ENCODE peak calls at places on chromosomes 6 and 20, in four cellular contexts. P is body of pancreas, G is left lung, X is stomach. K is an unnamed sample.

GRCh38 chr6:11975353-11975977 is 36.6 kb upstream of the HIVEP1 start:
- DNase-seq in G (no peak), P (peak; percentile 61), X (peak; percentile 28), K (no peak)

GRCh38 chr6:70151616-70152015 is 151.3 kb downstream of the COL9A1 start:
- DNase-seq in G (no peak), P (no peak), X (no peak), K (no peak)

GRCh38 chr20:44068780-44069191 is 118.2 kb downstream of the JPH2 start:
- DNase-seq in X (peak; percentile 26), G (peak; percentile 85), P (no peak), K (no peak)

GRCh38 chr20:50020283-50020682 is 37.5 kb downstream of the SNAI1 start:
- DNase-seq in G (no peak), P (no peak), X (no peak), K (no peak)

GRCh38 chr20:6700563-6701328 is 66.7 kb upstream of the BMP2 start:
- DNase-seq in G (peak; percentile 74), P (peak; percentile 60), X (no peak), K (no peak)

GRCh38 chr6:8481727-8482126 is 46.4 kb upstream of the SLC35B3 start:
- DNase-seq in P (no peak), G (no peak), X (no peak), K (no peak)

GRCh38 chr20:22536956-22537756 is 47.2 kb downstream of the FOXA2 start:
- DNase-seq in G (no peak), X (no peak), P (no peak), K (no peak)

GRCh38 chr20:34111057-34111711 is 859 bp downstream of the EIF2S2 start:
- DNase-seq in G (no peak), P (peak; percentile 43), X (no peak), K (no peak)

GRCh38 chr6:12656841-12657435 is 59.6 kb upstream of the PHACTR1 start:
- DNase-seq in G (no peak), X (no peak), P (no peak), K (no peak)

GRCh38 chr20:46994341-46994740 is 99.7 kb downstream of the EYA2 start:
- DNase-seq in P (peak; percentile 49), G (no peak), X (peak; percentile 46), K (no peak)

GRCh38 chr6:36110053-36110452 is 20.3 kb upstream of the MAPK13 start:
- DNase-seq in X (no peak), G (no peak), P (no peak), K (no peak)

GRCh38 chr6:25960689-25961088 is 1.9 kb upstream of the TRIM38 start:
- DNase-seq in X (no peak), G (no peak), P (no peak), K (no peak)

GRCh38 chr6:36133912-36134311 is 3.6 kb downstream of the MAPK13 start:
- DNase-seq in X (no peak), P (no peak), G (no peak), K (no peak)

GRCh38 chr6:159966339-159966738 is 2.5 kb upstream of the IGF2R start:
- DNase-seq in P (no peak), X (no peak), G (no peak), K (no peak)

GRCh38 chr20:47926731-47927130 is 141.4 kb upstream of the SULF2 start:
- DNase-seq in P (no peak), X (no peak), G (no peak), K (no peak)

GRCh38 chr6:36724514-36725385 is 27.1 kb downstream of the RAB44 start:
- DNase-seq in P (peak; percentile 88), G (no peak), X (peak; percentile 89), K (no peak)

GRCh38 chr20:33830371-33830770 is 19.2 kb downstream of the CHMP4B start:
- DNase-seq in P (no peak), G (no peak), X (no peak), K (no peak)

GRCh38 chr6:144575327-144575726 is 290.2 kb downstream of the UTRN start:
- DNase-seq in X (no peak), P (no peak), G (no peak), K (no peak)

GRCh38 chr6:41936073-41936837 is 5.4 kb downstream of the CCND3 start:
- DNase-seq in X (peak; percentile 62), G (peak; percentile 80), P (peak; percentile 83), K (no peak)
- TF ChIP-seq CTCF in X (peak; percentile 85), G (peak; percentile 87), P (peak; percentile 73), K (peak; percentile 79)

GRCh38 chr6:85449388-85449817 is 480 bp upstream of the NT5E start:
- DNase-seq in P (no peak), G (no peak), X (no peak), K (no peak)
- H3K27ac ChIP-seq in P (peak overlapping the region; percentile 39), G (peak overlapping the region; percentile 73), X (peak overlapping the region; percentile 88), K (peak overlapping the region; percentile 99)

DNA sequence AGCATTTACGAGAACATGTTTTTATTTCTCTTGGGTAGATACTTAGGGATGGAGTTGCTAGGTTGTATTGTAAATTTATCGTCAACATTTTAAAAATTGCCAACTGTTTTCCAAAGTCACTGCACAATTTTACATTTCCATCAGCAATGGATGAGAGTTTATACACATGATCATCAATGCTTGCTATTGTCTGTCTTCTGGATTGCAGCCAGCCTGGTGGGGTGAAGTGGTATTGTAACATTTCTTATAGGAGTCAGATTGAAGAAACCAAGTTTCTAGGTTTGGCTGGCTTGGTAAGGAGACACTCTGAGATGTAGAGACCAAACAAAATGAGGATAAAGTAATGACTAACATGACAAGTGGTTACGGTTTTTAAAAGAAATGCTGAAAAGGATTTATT is 57.1 kb upstream of the HDDC2 start:
- DNase-seq in P (no peak), X (no peak), G (no peak), K (no peak)
- TF ChIP-seq CTCF in P (no peak), X (no peak), G (no peak), K (no peak)

DNA sequence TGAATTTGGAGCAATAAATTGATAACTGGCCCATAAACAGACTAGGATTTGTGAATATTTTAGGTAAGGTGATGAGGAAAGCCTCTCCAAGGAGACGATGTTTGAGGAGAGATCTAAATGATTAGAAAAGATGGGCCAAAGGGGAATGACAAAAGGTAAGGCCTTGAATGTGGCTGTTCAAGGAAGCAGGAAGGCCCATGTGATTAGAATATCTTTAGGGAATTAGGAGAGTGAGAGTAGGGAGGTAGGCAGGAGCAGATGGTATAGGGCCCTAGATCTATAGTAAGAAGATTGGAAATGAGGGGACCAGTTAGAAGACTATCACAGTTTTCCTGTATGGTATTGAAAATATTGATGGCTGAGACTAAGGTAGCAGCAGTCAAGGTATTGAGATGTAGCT is 6.7 kb downstream of the HSF2 start:
- DNase-seq in X (no peak), G (no peak), P (no peak), K (no peak)
- H3K27ac ChIP-seq in X (no peak overlapping the region), G (no peak overlapping the region), P (no peak overlapping the region), K (no peak overlapping the region)

GRCh38 chr20:45459606-45460005 is 9.9 kb upstream of the WFDC2 start:
- DNase-seq in X (no peak), P (no peak), G (no peak), K (no peak)
- TF ChIP-seq CTCF in X (peak; percentile 15), P (no peak), G (no peak), K (peak; percentile 58)

GRCh38 chr6:34484391-34484790 is 18.5 kb downstream of the PACSIN1 start:
- DNase-seq in P (no peak), G (no peak), X (no peak), K (no peak)
- H3K27ac ChIP-seq in P (no peak overlapping the region), G (no peak overlapping the region), X (no peak overlapping the region), K (no peak overlapping the region)

DNA sequence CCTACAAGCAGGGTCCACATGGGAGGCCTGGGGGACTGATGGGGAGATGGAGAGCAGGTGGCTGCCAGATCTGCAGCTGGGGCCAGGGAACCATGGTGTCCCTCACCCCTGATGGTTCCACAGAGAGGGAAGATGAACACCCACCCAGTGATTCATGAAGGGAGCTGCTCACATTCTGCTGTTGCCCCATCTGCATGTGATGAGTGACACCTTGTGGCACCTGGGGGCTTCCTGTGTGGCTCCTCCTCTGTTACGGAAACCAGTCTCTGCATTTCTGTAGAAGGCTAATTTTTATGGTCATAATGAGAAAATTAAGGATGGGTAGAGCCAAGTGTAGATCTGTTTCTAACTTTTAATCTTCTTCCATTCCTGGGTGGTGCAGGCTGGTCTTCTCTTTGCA is 217.1 kb downstream of the SMOC2 start:
- DNase-seq in X (no peak), P (no peak), G (no peak), K (no peak)
- TF ChIP-seq CTCF in X (no peak), P (no peak), G (no peak), K (no peak)

GRCh38 chr6:21767891-21768659 is 174.5 kb downstream of the SOX4 start:
- DNase-seq in P (no peak), G (no peak), X (no peak), K (no peak)
- H3K27ac ChIP-seq in P (no peak overlapping the region), G (peak overlapping the region; percentile 30), X (no peak overlapping the region), K (peak overlapping the region; percentile 79)

GRCh38 chr6:156634971-156635371 is 142.2 kb upstream of the ARID1B start:
- DNase-seq in P (no peak), X (no peak), G (no peak), K (no peak)

GRCh38 chr6:156634048-156634447 is 143.1 kb upstream of the ARID1B start:
- DNase-seq in G (no peak), X (no peak), P (no peak), K (no peak)

GRCh38 chr6:156633291-156633690 is 143.9 kb upstream of the ARID1B start:
- DNase-seq in P (no peak), G (no peak), X (no peak), K (no peak)

GRCh38 chr6:156638581-156638980 is 138.6 kb upstream of the ARID1B start:
- DNase-seq in P (no peak), G (no peak), X (no peak), K (no peak)

DNA sequence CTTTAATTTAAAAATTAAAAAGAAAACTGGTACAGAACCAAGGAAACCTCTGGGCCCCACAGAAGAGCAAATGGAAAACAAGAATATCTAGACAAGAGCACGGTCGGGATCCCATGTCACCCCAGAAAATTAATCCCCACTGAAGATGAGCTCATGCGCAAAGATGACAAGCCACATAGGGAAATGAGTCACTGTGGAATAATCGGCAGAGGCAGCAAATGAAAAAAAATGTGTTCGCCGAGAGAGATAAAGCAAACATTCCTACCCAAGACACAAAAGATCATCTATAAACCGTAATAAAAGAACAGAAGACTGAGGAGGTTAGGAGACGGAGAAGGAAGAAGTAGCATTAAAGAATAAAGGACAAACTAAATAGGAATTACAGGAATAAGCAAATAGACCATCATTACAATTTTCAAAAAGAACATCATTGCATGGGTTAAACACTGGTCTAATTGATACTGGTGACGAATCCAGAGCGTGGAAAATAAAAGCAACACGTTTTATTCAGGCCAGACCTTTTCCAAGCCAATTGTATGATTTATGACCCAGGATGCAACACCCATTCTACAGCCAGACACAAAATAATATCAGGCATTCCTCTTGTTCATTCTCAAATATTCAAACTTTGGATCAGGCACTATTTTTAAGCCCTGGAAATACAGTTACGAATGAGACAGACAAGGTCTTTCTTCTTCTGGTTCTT is 138.0 kb upstream of the ARID1B start:
- DNase-seq in P (no peak), G (no peak), X (no peak), K (no peak)
- TF ChIP-seq CTCF in P (no peak), G (no peak), X (no peak), K (no peak)

GRCh38 chr20:32327087-32327681 is 30.9 kb upstream of the ASXL1 start:
- DNase-seq in X (no peak), G (no peak), P (no peak), K (peak; percentile 68)

GRCh38 chr20:32329817-32330554 is 28.1 kb upstream of the ASXL1 start:
- DNase-seq in P (peak; percentile 56), X (no peak), G (no peak), K (peak; percentile 68)

GRCh38 chr20:32326507-32326851 is 31.7 kb upstream of the ASXL1 start:
- DNase-seq in P (no peak), X (no peak), G (no peak), K (no peak)

GRCh38 chr20:32321390-32321789 is 36.7 kb upstream of the ASXL1 start:
- DNase-seq in X (no peak), P (no peak), G (no peak), K (no peak)

GRCh38 chr20:32325706-32326506 is 32.2 kb upstream of the ASXL1 start:
- DNase-seq in G (no peak), P (peak; percentile 74), X (peak; percentile 60), K (peak; percentile 76)
- H3K27ac ChIP-seq in G (peak overlapping the region; percentile 49), P (peak overlapping the region; percentile 76), X (peak overlapping the region; percentile 44), K (peak overlapping the region; percentile 17)

K was measured in RWPE2.